ENCODE peak calls at places on chromosomes 2 and 18, in nine cellular contexts. C is astrocyte, T is cardiac muscle cell, K is thoracic aorta, S is right cardiac atrium, Y is fibroblast of lung, L is aorta, G is PC-3, F is ovary. A is an unnamed sample. For H3K4me1, the result is how much of the 10 kb centered on the place peaks cover.

GRCh38 chr2:164617466-164617865 is 3.8 kb downstream of the GRB14 start:
- DNase-seq in C (peak), T (peak), K (no peak), L (no peak), Y (no peak), G (peak), S (no peak), F (no peak), A (no peak)

GRCh38 chr2:132583666-132584360 is 86.2 kb downstream of the LYPD1 start:
- DNase-seq in G (no peak), S (no peak), T (no peak), C (no peak), F (no peak), L (no peak), K (no peak), Y (no peak), A (no peak)

GRCh38 chr2:98434492-98434891 is 10.2 kb upstream of the INPP4A start:
- DNase-seq in K (no peak), Y (no peak), C (no peak), S (no peak), T (no peak), F (no peak), L (no peak), G (no peak), A (no peak)

GRCh38 chr2:55115795-55116597 is 65.7 kb upstream of the RTN4 start:
- DNase-seq in L (no peak), Y (peak), G (peak), F (no peak), C (peak), T (peak), S (no peak), K (no peak), A (no peak)

GRCh38 chr2:204282525-204282924 is 262.8 kb upstream of the PARD3B start:
- DNase-seq in G (no peak), F (no peak), Y (no peak), S (no peak), K (no peak), T (no peak), L (no peak), C (peak), A (no peak)

GRCh38 chr2:19337742-19338141 is 20.7 kb downstream of the OSR1 start:
- DNase-seq in G (no peak), L (no peak), F (no peak), Y (no peak), C (no peak), T (no peak), S (no peak), K (no peak), A (no peak)

GRCh38 chr18:23058746-23059440 is 76.4 kb upstream of the CABLES1 start:
- DNase-seq in K (no peak), L (no peak), C (no peak), T (no peak), G (no peak), S (no peak), Y (no peak), F (no peak), A (no peak)

GRCh38 chr18:54192900-54193299 is 31.6 kb downstream of the MBD2 start:
- DNase-seq in F (no peak), G (peak), C (no peak), S (no peak), Y (no peak), K (no peak), T (no peak), L (no peak), A (no peak)

GRCh38 chr2:102439065-102439695 is 16.2 kb downstream of the IL18RAP start:
- DNase-seq in G (peak), F (no peak), Y (peak), L (no peak), C (peak), T (peak), K (no peak), S (no peak), A (no peak)

GRCh38 chr2:104849618-104850097 is 4.3 kb upstream of the POU3F3 start:
- DNase-seq in S (peak), L (no peak), T (peak), F (no peak), K (no peak), G (peak), C (peak), Y (peak), A (no peak)

GRCh38 chr2:54090521-54091117 is 24.8 kb upstream of the ACYP2 start:
- DNase-seq in Y (no peak), C (no peak), T (no peak), L (no peak), G (no peak), F (no peak), S (no peak), K (no peak), A (no peak)

GRCh38 chr2:193965263-193965662 is 1691.8 kb upstream of the SLC39A10 start:
- DNase-seq in T (no peak), F (no peak), G (no peak), Y (no peak), S (no peak), C (no peak), K (no peak), L (no peak), A (no peak)

DNA sequence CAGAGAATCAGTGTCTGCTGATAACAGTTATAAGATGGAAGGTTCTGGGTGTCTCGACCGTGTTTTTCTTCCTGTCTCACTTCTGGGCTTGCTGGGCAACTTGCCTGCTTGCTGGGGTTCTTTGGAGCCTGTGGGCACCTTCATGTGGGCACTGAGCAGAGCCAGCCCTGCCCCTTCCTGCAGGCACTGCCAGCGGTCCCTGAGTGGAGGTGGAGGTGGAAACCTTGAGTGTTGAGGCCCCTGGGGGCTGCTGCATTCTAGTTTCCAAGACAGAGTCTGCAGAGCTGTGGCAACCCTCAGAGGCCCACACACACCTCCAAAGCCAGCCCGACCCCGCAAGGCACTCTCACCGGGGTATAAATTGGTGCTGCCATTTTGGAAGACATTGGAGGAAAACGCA is 185.6 kb downstream of the FAM210A start:
- DNase-seq in L (no peak), Y (no peak), K (no peak), T (no peak), G (no peak), C (no peak), S (no peak), F (no peak), A (no peak)
- H3K4me1 ChIP-seq in L (under half), Y (under half), K (under half), T (under half), G (under half), C (under half), S (under half), F (under half), A (under half)

DNA sequence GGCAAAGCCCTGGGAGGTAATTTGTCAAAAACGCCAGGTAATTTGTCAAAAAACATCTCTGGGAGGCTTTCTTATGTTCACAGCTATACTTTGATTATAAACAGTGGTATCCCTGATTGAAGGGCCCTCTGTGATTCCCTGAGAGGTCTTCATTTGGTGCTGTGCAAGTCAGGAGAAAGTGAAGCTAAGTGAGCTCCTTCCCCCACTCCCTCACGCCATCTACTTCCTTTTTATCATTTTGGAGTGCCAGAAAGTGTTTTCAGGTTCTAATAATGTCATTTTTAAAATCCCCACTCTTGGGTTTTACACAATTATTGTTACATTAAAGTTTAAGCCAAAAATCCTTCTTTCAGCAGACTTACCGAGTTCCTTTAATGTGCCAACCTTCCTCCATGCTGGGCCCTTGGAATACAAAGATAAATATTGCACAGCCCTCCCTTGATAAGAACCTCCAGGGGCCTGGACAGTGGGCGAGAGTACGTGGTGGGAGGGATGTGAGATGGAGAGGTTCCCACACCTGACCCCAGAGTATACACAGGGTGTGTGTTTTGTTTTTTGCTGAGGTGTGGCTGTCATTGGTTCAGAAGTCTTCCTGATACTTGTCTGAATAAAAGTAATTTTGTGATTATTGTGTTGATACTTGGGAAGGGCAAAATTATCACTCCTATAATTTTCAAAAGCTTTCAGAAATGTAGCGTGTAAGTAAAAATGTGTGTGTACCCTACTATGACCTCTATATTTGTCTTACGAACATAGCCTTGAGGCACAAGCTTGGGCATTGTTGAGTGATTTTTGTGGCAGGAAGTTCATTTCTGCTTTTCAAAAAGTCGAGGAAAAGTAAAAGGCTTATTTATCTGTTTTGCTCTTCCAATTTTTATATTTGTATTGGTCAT is 8.1 kb downstream of the MAPRE2 start:
- DNase-seq in S (no peak), Y (no peak), T (no peak), K (no peak), C (no peak), G (no peak), F (no peak), L (no peak), A (no peak)
- H3K4me1 ChIP-seq in S (under half), Y (under half), T (under half), K (under half), C (under half), G (under half), F (under half), L (under half), A (under half)

GRCh38 chr2:10449481-10449831 is 1.3 kb upstream of the ODC1 start:
- DNase-seq in C (no peak), G (no peak), K (no peak), S (no peak), T (no peak), L (no peak), Y (no peak), F (no peak), A (no peak)
- H3K4me1 ChIP-seq in C (under half), G (half or more), K (under half), S (under half), T (under half), L (under half), Y (under half), F (under half), A (half or more)

GRCh38 chr2:196482119-196483065 is 157.1 kb upstream of the CCDC150 start:
- DNase-seq in G (peak), Y (no peak), F (no peak), T (peak), K (no peak), C (peak), S (no peak), L (no peak), A (no peak)

GRCh38 chr2:196481323-196481695 is 158.2 kb upstream of the CCDC150 start:
- DNase-seq in K (no peak), L (no peak), F (no peak), T (peak), G (no peak), Y (no peak), S (no peak), C (peak), A (no peak)

GRCh38 chr2:196487426-196487825 is 152.1 kb upstream of the CCDC150 start:
- DNase-seq in F (no peak), T (no peak), Y (no peak), G (no peak), C (no peak), K (no peak), L (no peak), S (peak), A (no peak)

GRCh38 chr2:196489366-196489765 is 150.1 kb upstream of the CCDC150 start:
- DNase-seq in K (no peak), F (no peak), G (no peak), S (no peak), C (no peak), Y (no peak), T (no peak), L (no peak), A (no peak)

GRCh38 chr2:196486145-196486544 is 153.4 kb upstream of the CCDC150 start:
- DNase-seq in T (no peak), S (peak), F (no peak), K (no peak), G (no peak), L (no peak), Y (no peak), C (no peak), A (no peak)
- H3K4me1 ChIP-seq in T (under half), S (under half), F (under half), K (under half), G (under half), L (under half), Y (under half), C (under half), A (under half)

DNA sequence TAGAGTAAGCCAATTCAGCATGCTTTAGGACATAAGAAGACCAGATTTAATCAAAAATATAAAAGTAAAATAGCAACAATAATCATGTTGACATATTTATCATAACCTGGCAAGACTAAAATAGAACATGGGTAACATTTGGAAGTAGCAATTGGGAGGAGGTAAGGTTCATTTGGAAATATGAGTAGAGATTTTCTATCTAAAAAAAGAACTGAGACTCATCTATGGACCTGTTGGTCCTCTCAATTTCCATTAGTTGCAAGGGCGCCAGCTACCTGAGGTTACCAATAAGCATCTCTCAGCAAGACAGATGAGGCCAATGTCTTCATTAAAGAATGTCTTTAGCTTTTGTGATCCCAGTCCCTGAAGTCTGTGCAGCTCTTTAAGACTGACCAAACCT is 196.0 kb downstream of the IRS1 start:
- DNase-seq in S (no peak), C (no peak), L (no peak), T (no peak), K (no peak), F (no peak), G (no peak), Y (no peak), A (no peak)
- H3K4me1 ChIP-seq in S (under half), C (under half), L (under half), T (under half), K (under half), F (under half), G (under half), Y (under half), A (under half)

A was measured in tibial artery.